ENCODE peak calls at places on chromosomes 3 and 15, in four cellular contexts. A, K, I and X are unnamed samples.

GRCh38 chr3:133921592-133921991 is 25.9 kb upstream of the RAB6B start:
- DNase-seq in A (no peak), K (no peak), I (no peak), X (no peak)

GRCh38 chr15:21262851-21263400 is 177.4 kb downstream of the POTEB3 start:
- DNase-seq in K (no peak), A (no peak), I (no peak), X (no peak)

GRCh38 chr15:89016549-89017041 is 71.7 kb upstream of the ABHD2 start:
- DNase-seq in K (no peak), I (no peak), A (no peak), X (no peak)

GRCh38 chr3:127959873-127960272 is 44.8 kb downstream of the KBTBD12 start:
- DNase-seq in I (no peak), A (no peak), K (peak; percentile 44), X (no peak)

GRCh38 chr3:143084856-143085731 is 34.5 kb upstream of the CHST2 start:
- DNase-seq in K (peak; percentile 71), A (no peak), I (no peak), X (no peak)

GRCh38 chr15:40103124-40103858 is 5.4 kb downstream of the BMF start:
- DNase-seq in I (peak; percentile 91), K (no peak), A (no peak), X (peak; percentile 88)

GRCh38 chr3:47283596-47284364 is 1.0 kb downstream of the KLHL18 start:
- DNase-seq in I (peak; percentile 53), K (peak; percentile 34), A (no peak), X (no peak)

GRCh38 chr3:160006282-160007163 is 17.9 kb downstream of the IL12A start:
- DNase-seq in I (peak; percentile 67), K (peak; percentile 58), A (no peak), X (peak; percentile 43)

GRCh38 chr3:150743508-150743907 is 19.5 kb downstream of the SIAH2 start:
- DNase-seq in K (no peak), A (no peak), I (no peak), X (no peak)

GRCh38 chr3:56915969-56916586 is 114.3 kb upstream of the ARHGEF3 start:
- DNase-seq in A (peak; percentile 78), K (peak; percentile 61), I (peak; percentile 82), X (peak; percentile 46)

GRCh38 chr3:143343031-143343430 is 223.5 kb downstream of the CHST2 start:
- DNase-seq in I (no peak), K (no peak), A (no peak), X (no peak)

GRCh38 chr3:20511863-20512262 is 325.9 kb upstream of the SGO1 start:
- DNase-seq in K (peak; percentile 23), A (no peak), I (no peak), X (no peak)

GRCh38 chr3:197428117-197428761 is 127.5 kb downstream of the BDH1 start:
- DNase-seq in K (no peak), A (peak; percentile 24), I (peak; percentile 75), X (peak; percentile 81)

GRCh38 chr15:82950746-82951370 is 1.7 kb downstream of the HOMER2 start:
- DNase-seq in A (no peak), I (no peak), K (peak; percentile 65), X (no peak)

GRCh38 chr15:87477759-87478687 is 778.5 kb downstream of the NTRK3 start:
- DNase-seq in A (no peak), K (no peak), I (peak; percentile 46), X (no peak)

GRCh38 chr3:52982839-52983238 is 63.0 kb downstream of the SFMBT1 start:
- DNase-seq in I (no peak), K (no peak), A (no peak), X (no peak)